ENCODE peak calls at places on chromosomes 2 and 18, in five cellular contexts. X is CD8-positive, alpha-beta memory T cell; I is T-helper 1 cell; A is activated naive CD4-positive, alpha-beta T cell treated with Interleukin-2 at 50 U/mL for 16 hours; S is naive thymus-derived CD4-positive, alpha-beta T cell. F is an unnamed sample.

GRCh38 chr18:59505311-59505710 is 146.2 kb upstream of the LMAN1 start:
- DNase-seq in S (no peak), X (no peak), I (no peak), A (no peak), F (no peak)

GRCh38 chr2:207473203-207473865 is 56.4 kb upstream of the CREB1 start:
- DNase-seq in I (no peak), A (peak), X (no peak), S (peak), F (peak)

GRCh38 chr2:162401871-162402270 is 57.9 kb downstream of the GCA start:
- DNase-seq in I (no peak), X (no peak), A (no peak), S (no peak), F (no peak)

GRCh38 chr2:131153529-131153928 is 48.4 kb downstream of the PLEKHB2 start:
- DNase-seq in S (no peak), A (no peak), I (no peak), X (no peak), F (no peak)

GRCh38 chr2:182283512-182283911 is 143.3 kb downstream of the PDE1A start:
- DNase-seq in X (no peak), S (no peak), I (no peak), A (no peak), F (no peak)

GRCh38 chr2:173571021-173571821 is 216.5 kb downstream of the CDCA7 start:
- DNase-seq in A (no peak), I (no peak), X (no peak), S (no peak), F (no peak)

GRCh38 chr2:147223553-147223952 is 621.3 kb upstream of the ACVR2A start:
- DNase-seq in I (no peak), X (no peak), S (no peak), A (no peak), F (no peak)

GRCh38 chr2:223041527-223042109 is 10.4 kb upstream of the KCNE4 start:
- DNase-seq in S (no peak), A (no peak), I (no peak), X (no peak), F (peak)

GRCh38 chr2:210553371-210553770 is 3.0 kb upstream of the CPS1 start:
- DNase-seq in A (no peak), S (no peak), X (no peak), I (no peak), F (no peak)

GRCh38 chr18:8706981-8707940 is 1.9 kb downstream of the MTCL1 start:
- DNase-seq in A (no peak), S (no peak), X (no peak), I (no peak), F (peak)

GRCh38 chr18:23154823-23155517 is 19.7 kb downstream of the CABLES1 start:
- DNase-seq in A (no peak), S (no peak), X (no peak), I (no peak), F (no peak)

GRCh38 chr2:47195149-47195548 is 40.0 kb upstream of the STPG4 start:
- DNase-seq in S (no peak), I (no peak), X (no peak), A (no peak), F (no peak)

GRCh38 chr2:105732096-105732495 is 12.6 kb upstream of the NCK2 start:
- DNase-seq in A (no peak), I (no peak), X (no peak), S (no peak), F (peak)

GRCh38 chr2:36572752-36573125 is 25.2 kb downstream of the FEZ2 start:
- DNase-seq in S (no peak), X (no peak), I (no peak), A (no peak), F (no peak)

GRCh38 chr18:71807586-71807985 is 736.6 kb downstream of the CBLN2 start:
- DNase-seq in I (no peak), A (no peak), S (no peak), X (no peak), F (no peak)

GRCh38 chr18:49381267-49381865 is 79.1 kb downstream of the DYM start:
- DNase-seq in X (no peak), A (no peak), I (no peak), S (no peak), F (no peak)

GRCh38 chr18:63882333-63883141 is 5.0 kb upstream of the SERPINB2 start:
- DNase-seq in X (no peak), A (no peak), S (no peak), I (no peak), F (no peak)

GRCh38 chr2:176997074-176997791 is 215.4 kb upstream of the HNRNPA3 start:
- DNase-seq in S (no peak), X (no peak), I (no peak), A (no peak), F (no peak)

GRCh38 chr2:71690876-71691275 is 237.5 kb downstream of the DYSF start:
- DNase-seq in X (no peak), A (no peak), S (no peak), I (no peak), F (no peak)

GRCh38 chr2:74481961-74482800 is 617 bp downstream of the CCDC142 start:
- DNase-seq in I (peak), X (no peak), A (peak), S (peak), F (peak)

GRCh38 chr2:126858436-126858835 is 40.3 kb upstream of the TEX51 start:
- DNase-seq in S (no peak), A (no peak), I (no peak), X (no peak), F (no peak)

GRCh38 chr2:98297817-98298684 is 48.2 kb upstream of the CNGA3 start:
- DNase-seq in A (no peak), X (no peak), I (no peak), S (no peak), F (no peak)

GRCh38 chr2:66576381-66577330 is 141.7 kb downstream of the MEIS1 start:
- DNase-seq in I (no peak), X (no peak), A (no peak), S (no peak), F (no peak)

GRCh38 chr2:163345795-163346573 is 389.8 kb downstream of the FIGN start:
- DNase-seq in A (no peak), X (no peak), I (no peak), S (no peak), F (no peak)